ENCODE peak calls at places on chromosomes 6 and 20, in eight cellular contexts. K is HEK293T, F is GDM1, O is NCI-H524, I is epithelial cell of esophagus, P is NCI-H146, N is endothelial cell of umbilical vein, S is activated T-cell treated with anti-CD3 and anti-CD28 coated beads for 1 hour. V is an unnamed sample.

GRCh38 chr20:13299401-13299800 is 78.3 kb downstream of the ISM1 start:
- DNase-seq in K (no peak), F (no peak), O (peak; percentile 63), I (no peak), P (no peak), N (no peak), S (no peak), V (no peak)

GRCh38 chr6:78619016-78619415 is 248.3 kb upstream of the IRAK1BP1 start:
- DNase-seq in K (no peak), F (no peak), O (no peak), I (no peak), P (no peak), N (no peak), S (no peak), V (no peak)

GRCh38 chr6:42279144-42279781 is 61.6 kb upstream of the MRPS10 start:
- DNase-seq in K (no peak), F (no peak), O (no peak), I (peak; percentile 61), P (no peak), N (no peak), S (peak; percentile 7), V (no peak)

GRCh38 chr6:106512958-106513480 is 116.3 kb downstream of the RTN4IP1 start:
- DNase-seq in K (no peak), F (peak; percentile 4), O (no peak), I (no peak), P (no peak), N (peak; percentile 53), S (no peak), V (no peak)

GRCh38 chr6:12279322-12280098 is 10.7 kb upstream of the EDN1 start:
- DNase-seq in K (no peak), F (no peak), O (no peak), I (no peak), P (no peak), N (peak; percentile 6), S (no peak), V (no peak)

GRCh38 chr6:15234068-15234758 is 11.7 kb upstream of the JARID2 start:
- DNase-seq in K (no peak), F (no peak), O (no peak), I (no peak), P (no peak), N (no peak), S (no peak), V (no peak)

GRCh38 chr20:3819413-3820047 is 817 bp upstream of the AP5S1 start:
- DNase-seq in K (no peak), F (no peak), O (no peak), I (no peak), P (no peak), N (no peak), S (no peak), V (no peak)

GRCh38 chr6:133502451-133503259 is 261.5 kb downstream of the EYA4 start:
- DNase-seq in K (no peak), F (no peak), O (no peak), I (peak; percentile 67), P (no peak), N (no peak), S (no peak), V (no peak)

GRCh38 chr6:113672691-113673149 is 184.4 kb upstream of the MARCKS start:
- DNase-seq in K (no peak), F (no peak), O (no peak), I (no peak), P (peak; percentile 25), N (peak; percentile 51), S (no peak), V (no peak)

GRCh38 chr6:106747139-106747538 is 117.8 kb downstream of the QRSL1 start:
- DNase-seq in K (no peak), F (no peak), O (no peak), I (peak; percentile 92), P (peak; percentile 81), N (no peak), S (no peak), V (peak; percentile 15)

GRCh38 chr6:69349776-69350175 is 447.0 kb downstream of the LMBRD1 start:
- DNase-seq in K (no peak), F (no peak), O (no peak), I (no peak), P (no peak), N (no peak), S (no peak), V (no peak)

GRCh38 chr6:152267967-152268845 is 369.0 kb downstream of the SYNE1 start:
- DNase-seq in K (peak; percentile 25), F (no peak), O (peak; percentile 57), I (peak; percentile 36), P (peak; percentile 65), N (peak; percentile 52), S (no peak), V (peak; percentile 10)

GRCh38 chr6:147479857-147480256 is 28.6 kb upstream of the SAMD5 start:
- DNase-seq in K (no peak), F (no peak), O (no peak), I (no peak), P (no peak), N (no peak), S (no peak), V (no peak)

GRCh38 chr6:28922004-28922840 is 1.6 kb downstream of the TRIM27 start:
- DNase-seq in K (no peak), F (no peak), O (no peak), I (peak; percentile 88), P (no peak), N (no peak), S (no peak), V (no peak)

GRCh38 chr6:118722820-118723526 is 71.6 kb upstream of the CEP85L start:
- DNase-seq in K (no peak), F (no peak), O (no peak), I (peak; percentile 35), P (no peak), N (no peak), S (no peak), V (no peak)

GRCh38 chr20:33681728-33682353 is 4.3 kb downstream of the E2F1 start:
- DNase-seq in K (no peak), F (no peak), O (no peak), I (no peak), P (no peak), N (no peak), S (no peak), V (no peak)

GRCh38 chr6:24524801-24525200 is 30.0 kb downstream of the ALDH5A1 start:
- DNase-seq in K (peak; percentile 42), F (peak; percentile 19), O (peak; percentile 54), I (peak; percentile 65), P (peak; percentile 58), N (peak; percentile 9), S (no peak), V (peak; percentile 68)

GRCh38 chr6:46773201-46773855 is 19.9 kb upstream of the MEP1A start:
- DNase-seq in K (no peak), F (no peak), O (no peak), I (peak; percentile 36), P (no peak), N (no peak), S (no peak), V (no peak)

GRCh38 chr20:16617056-16617455 is 43.8 kb upstream of the KIF16B start:
- DNase-seq in K (no peak), F (no peak), O (no peak), I (no peak), P (no peak), N (no peak), S (no peak), V (no peak)

GRCh38 chr20:20837574-20838021 is 125.2 kb upstream of the RALGAPA2 start:
- DNase-seq in K (peak; percentile 73), F (peak; percentile 23), O (peak; percentile 74), I (peak; percentile 57), P (peak; percentile 73), N (peak; percentile 59), S (no peak), V (peak; percentile 96)

GRCh38 chr6:122903266-122903915 is 92.6 kb upstream of the CLVS2 start:
- DNase-seq in K (no peak), F (no peak), O (no peak), I (no peak), P (no peak), N (no peak), S (no peak), V (no peak)

GRCh38 chr6:158756126-158756525 is 63.0 kb downstream of the EZR start:
- DNase-seq in K (no peak), F (no peak), O (no peak), I (peak; percentile 74), P (no peak), N (no peak), S (no peak), V (no peak)

V was measured in NCI-H1417.